ENCODE peak calls at places on chromosomes 2 and 18, in six cellular contexts. H, D, S, F, Q and R are unnamed samples.

GRCh38 chr2:14700753-14701152 is 68.2 kb downstream of the LRATD1 start:
- DNase-seq in F (peak), S (no peak), Q (no peak), H (no peak), D (no peak), R (no peak)

GRCh38 chr2:150156415-150156814 is 331.1 kb downstream of the RND3 start:
- DNase-seq in Q (no peak), H (no peak), F (no peak), D (no peak), S (no peak), R (no peak)

GRCh38 chr18:51171625-51172024 is 25.9 kb downstream of the MEX3C start:
- DNase-seq in F (no peak), H (no peak), S (no peak), D (no peak), Q (no peak), R (no peak)

GRCh38 chr2:39666489-39667141 is 898 bp downstream of the TMEM178A start:
- DNase-seq in F (peak), Q (no peak), D (no peak), H (no peak), S (no peak), R (no peak)

GRCh38 chr18:3246636-3247242 is 862 bp upstream of the MYL12A start:
- DNase-seq in H (no peak), F (peak), S (peak), D (peak), Q (no peak), R (no peak)

GRCh38 chr2:136125226-136125625 is 7.3 kb upstream of the CXCR4 start:
- DNase-seq in Q (no peak), F (no peak), D (no peak), H (no peak), S (no peak), R (no peak)

GRCh38 chr2:224442092-224442999 is 40.4 kb upstream of the FAM124B start:
- DNase-seq in F (peak), S (no peak), H (peak), D (no peak), Q (peak), R (no peak)

GRCh38 chr2:157107877-157108276 is 149.6 kb upstream of the GALNT5 start:
- DNase-seq in H (no peak), D (no peak), Q (no peak), F (peak), S (no peak), R (no peak)

GRCh38 chr2:216761809-216762208 is 66.5 kb upstream of the IGFBP5 start:
- DNase-seq in F (no peak), S (no peak), Q (no peak), D (no peak), H (no peak), R (no peak)

GRCh38 chr18:11981633-11982366 is 493 bp downstream of the IMPA2 start:
- DNase-seq in S (peak), D (peak), Q (peak), H (peak), F (peak), R (peak)
- TF ChIP-seq CTCF in S (no peak), D (no peak), Q (no peak), H (no peak), F (no peak), R (peak)

GRCh38 chr2:226445216-226445861 is 354.3 kb downstream of the IRS1 start:
- DNase-seq in S (no peak), F (no peak), H (no peak), D (no peak), Q (no peak), R (no peak)
- TF ChIP-seq CTCF in S (no peak), F (no peak), H (no peak), D (no peak), Q (no peak), R (no peak)

GRCh38 chr2:160268382-160268781 is 68.3 kb upstream of the ITGB6 start:
- DNase-seq in Q (no peak), D (no peak), F (no peak), H (no peak), S (no peak), R (no peak)

GRCh38 chr2:160270571-160271113 is 70.6 kb upstream of the ITGB6 start:
- DNase-seq in H (no peak), D (no peak), Q (peak), F (no peak), S (peak), R (no peak)

GRCh38 chr2:160271166-160272086 is 71.4 kb upstream of the ITGB6 start:
- DNase-seq in D (no peak), S (no peak), Q (no peak), H (peak), F (no peak), R (no peak)

GRCh38 chr2:160269365-160269764 is 69.3 kb upstream of the ITGB6 start:
- DNase-seq in S (no peak), Q (no peak), F (peak), H (no peak), D (no peak), R (no peak)

GRCh38 chr2:160269803-160270570 is 69.9 kb upstream of the ITGB6 start:
- DNase-seq in Q (peak), S (peak), H (peak), D (peak), F (peak), R (peak)
- TF ChIP-seq CTCF in Q (no peak), S (peak), H (peak), D (peak), F (peak), R (peak)

GRCh38 chr2:181970160-181970794 is 15.4 kb upstream of the PPP1R1C start:
- DNase-seq in F (no peak), Q (no peak), H (no peak), D (no peak), S (no peak), R (no peak)
- TF ChIP-seq CTCF in F (no peak), Q (no peak), H (no peak), D (no peak), S (no peak), R (no peak)

DNA sequence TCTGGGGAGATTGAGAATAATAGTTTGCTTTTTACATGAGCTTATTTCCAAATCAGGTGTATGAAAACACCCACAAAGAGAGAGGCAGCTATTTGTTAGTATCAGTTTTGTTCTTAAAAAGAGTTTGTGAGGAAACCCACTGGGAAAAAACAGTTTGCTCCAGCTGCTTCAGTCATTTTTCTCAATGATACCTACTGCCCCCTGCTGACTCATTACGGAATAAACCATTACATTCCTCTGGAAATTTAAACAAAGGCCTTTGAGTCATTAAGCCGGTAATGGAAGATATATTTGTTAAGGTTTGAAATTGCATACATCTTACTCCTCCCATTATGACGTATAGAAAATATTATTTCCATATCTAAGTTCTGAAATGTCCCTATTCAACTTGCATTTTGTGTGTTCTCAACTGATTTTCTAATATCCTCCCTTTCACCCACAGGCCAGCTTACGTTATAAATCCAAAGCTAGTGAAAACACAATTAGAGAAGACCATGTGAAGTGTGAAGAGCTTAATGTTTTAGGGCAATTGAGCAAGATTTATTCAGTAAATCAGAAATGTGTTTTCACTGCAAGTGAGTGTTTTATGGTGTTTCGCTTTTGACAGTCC is 761.6 kb downstream of the DSC3 start:
- DNase-seq in F (peak), S (peak), D (no peak), H (no peak), Q (no peak), R (no peak)
- TF ChIP-seq CTCF in F (peak), S (peak), D (peak), H (peak), Q (peak), R (peak)

GRCh38 chr2:206982360-206982759 is 43.0 kb downstream of the CPO start:
- DNase-seq in D (no peak), H (no peak), Q (no peak), F (no peak), S (no peak), R (no peak)

GRCh38 chr2:206981089-206981674 is 41.9 kb downstream of the CPO start:
- DNase-seq in F (no peak), Q (no peak), S (no peak), H (no peak), D (no peak), R (no peak)

GRCh38 chr2:206983156-206983875 is 44.0 kb downstream of the CPO start:
- DNase-seq in H (no peak), F (peak), Q (no peak), D (no peak), S (no peak), R (no peak)

GRCh38 chr2:206980413-206980812 is 41.1 kb downstream of the CPO start:
- DNase-seq in F (no peak), H (no peak), S (no peak), D (no peak), Q (no peak), R (no peak)

DNA sequence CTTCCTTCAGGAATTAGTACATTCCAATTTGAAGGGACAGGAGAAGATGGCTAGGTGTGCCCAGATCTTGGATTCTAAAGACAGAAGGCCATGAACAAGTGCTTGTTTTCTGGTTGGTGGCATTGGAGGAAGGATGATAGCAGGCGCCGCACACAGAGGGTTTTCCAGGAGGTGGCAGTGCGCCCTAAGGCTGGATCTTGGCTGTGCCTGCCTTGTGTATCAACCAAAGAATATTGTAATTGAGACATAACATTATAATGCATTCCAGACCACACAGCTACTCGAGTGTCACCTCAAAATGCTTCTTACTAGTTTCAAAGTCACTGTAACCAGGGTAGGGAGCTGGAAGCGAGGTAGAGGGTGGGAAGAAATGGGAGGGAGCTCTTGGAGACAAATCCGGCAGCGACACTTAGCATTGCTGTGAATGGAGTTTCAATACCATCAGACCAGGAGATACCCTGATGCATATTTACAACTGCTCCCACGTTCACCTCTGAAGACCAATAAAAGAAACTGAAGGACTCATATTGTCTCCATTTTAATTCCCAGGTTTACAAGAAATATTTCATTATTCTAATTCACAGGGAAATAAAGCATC is 42.5 kb downstream of the CPO start:
- DNase-seq in D (peak), H (peak), Q (peak), F (peak), S (peak), R (peak)
- TF ChIP-seq CTCF in D (peak), H (peak), Q (peak), F (peak), S (peak), R (peak)

GRCh38 chr2:160300203-160300602 is 100.1 kb upstream of the ITGB6 start:
- DNase-seq in D (no peak), Q (no peak), S (no peak), H (no peak), F (peak), R (no peak)
- TF ChIP-seq CTCF in D (no peak), Q (no peak), S (no peak), H (no peak), F (no peak), R (no peak)

GRCh38 chr18:13266208-13267100 is 47.9 kb downstream of the LDLRAD4 start:
- DNase-seq in D (no peak), H (no peak), Q (no peak), S (no peak), F (no peak), R (no peak)
- TF ChIP-seq CTCF in D (no peak), H (no peak), Q (no peak), S (no peak), F (no peak), R (no peak)

GRCh38 chr2:156065912-156066311 is 266.6 kb downstream of the NR4A2 start:
- DNase-seq in F (no peak), H (no peak), Q (no peak), D (no peak), S (no peak), R (no peak)
- TF ChIP-seq CTCF in F (no peak), H (no peak), Q (no peak), D (no peak), S (no peak), R (peak)